ENCODE peak calls at places on chromosomes 6 and 20, in ten cellular contexts. V is SHP77; R is neural crest cell; Q is Calu3; X is Jurkat, Clone E6-1; L is HCT116; O is NCI-H774; U is activated T-helper 1 cell treated with Interleukin-2 at 50 U/mL for 16 hours; M is NCI-H1092 treated with DMSO at 0.1 percent for 48 hours; A is endothelial cell. H is an unnamed sample.

GRCh38 chr20:37920679-37921322 is 17.9 kb downstream of the VSTM2L start:
- DNase-seq in M (no peak), A (no peak), U (no peak), O (no peak), X (no peak), V (no peak), R (no peak), Q (no peak), L (no peak), H (no peak)

GRCh38 chr20:59010995-59011873 is 4.2 kb upstream of the CTSZ start:
- DNase-seq in M (no peak), A (peak), V (no peak), R (no peak), Q (peak), U (no peak), X (no peak), O (no peak), L (no peak), H (no peak)

GRCh38 chr6:40509716-40510260 is 77.4 kb downstream of the LRFN2 start:
- DNase-seq in R (no peak), X (no peak), M (no peak), Q (no peak), U (no peak), O (no peak), V (no peak), A (no peak), L (no peak), H (no peak)

GRCh38 chr20:63898882-63899558 is 4.1 kb downstream of the DNAJC5 start:
- DNase-seq in O (no peak), U (no peak), X (no peak), V (no peak), Q (no peak), R (no peak), A (no peak), M (no peak), L (no peak), H (no peak)

GRCh38 chr6:3438190-3439167 is 18.4 kb downstream of the SLC22A23 start:
- DNase-seq in A (no peak), X (no peak), Q (no peak), O (no peak), V (peak), L (no peak), M (peak), R (no peak), U (no peak), H (no peak)

GRCh38 chr6:3382399-3383279 is 74.2 kb downstream of the SLC22A23 start:
- DNase-seq in R (no peak), Q (peak), V (no peak), L (peak), O (no peak), U (no peak), X (no peak), M (no peak), A (no peak), H (no peak)

GRCh38 chr20:53742685-53743081 is 149.0 kb upstream of the ZNF217 start:
- DNase-seq in A (no peak), L (no peak), R (no peak), O (no peak), V (no peak), M (no peak), X (no peak), Q (no peak), U (no peak), H (no peak)

GRCh38 chr6:45421700-45422540 is 44.2 kb upstream of the SUPT3H start:
- DNase-seq in Q (peak), A (peak), O (peak), L (no peak), V (peak), R (peak), M (peak), U (no peak), X (no peak), H (peak)

GRCh38 chr6:129766959-129767728 is 57.2 kb upstream of the ARHGAP18 start:
- DNase-seq in L (no peak), R (peak), M (peak), V (peak), O (peak), A (peak), Q (peak), X (peak), U (peak), H (peak)

GRCh38 chr6:106182455-106182854 is 96.3 kb downstream of the PRDM1 start:
- DNase-seq in Q (no peak), A (no peak), O (no peak), U (no peak), M (no peak), L (no peak), V (no peak), R (no peak), X (no peak), H (no peak)

GRCh38 chr20:34825530-34826362 is at the start of gene NCOA6:
- DNase-seq in O (peak), X (peak), L (peak), Q (peak), U (peak), V (peak), R (peak), A (peak), M (peak), H (peak)

GRCh38 chr20:24781061-24781980 is 167.7 kb upstream of the CST7 start:
- DNase-seq in O (no peak), U (no peak), V (no peak), A (peak), L (no peak), M (peak), X (peak), R (no peak), Q (peak), H (no peak)